ENCODE peak calls at places on chromosomes 1 and 21, in six cellular contexts. D is stomach, W is ovary, Z is tibial nerve, C is A549, K is K562. Q is an unnamed sample. For H3K4me1, the result is how much of the 10 kb centered on the place peaks cover.

GRCh38 chr21:42313501-42313969 is 1.7 kb downstream of the TFF3 start:
- DNase-seq in D (peak), W (no peak), Z (no peak), C (no peak), K (no peak), Q (peak)

GRCh38 chr1:115041654-115042053 is 12.0 kb downstream of the TSHB start:
- DNase-seq in D (no peak), W (no peak), Z (no peak), C (no peak), K (no peak), Q (no peak)

GRCh38 chr1:67570473-67571143 is 114.4 kb upstream of the GADD45A start:
- DNase-seq in D (no peak), W (no peak), Z (no peak), C (peak), K (peak), Q (no peak)

GRCh38 chr1:30789388-30790255 is 32.0 kb upstream of the LAPTM5 start:
- DNase-seq in D (no peak), W (no peak), Z (no peak), C (no peak), K (no peak), Q (no peak)

GRCh38 chr1:97006044-97006676 is 284.6 kb downstream of the PTBP2 start:
- DNase-seq in D (no peak), W (no peak), Z (peak), C (no peak), K (no peak), Q (no peak)

GRCh38 chr1:56817716-56818463 is 1.3 kb downstream of the FYB2 start:
- DNase-seq in D (no peak), W (no peak), Z (no peak), C (no peak), K (no peak), Q (no peak)

GRCh38 chr1:3702990-3703728 is 49.1 kb upstream of the CCDC27 start:
- DNase-seq in D (no peak), W (no peak), Z (no peak), C (no peak), K (no peak), Q (no peak)

GRCh38 chr1:213571419-213571818 is 416.4 kb upstream of the PROX1 start:
- DNase-seq in D (no peak), W (no peak), Z (no peak), C (no peak), K (no peak), Q (no peak)

GRCh38 chr1:226529891-226530290 is 18.7 kb upstream of the STUM start:
- DNase-seq in D (no peak), W (no peak), Z (no peak), C (no peak), K (no peak), Q (no peak)

GRCh38 chr1:226203693-226204092 is 17.2 kb upstream of the ACBD3 start:
- DNase-seq in D (no peak), W (no peak), Z (no peak), C (no peak), K (no peak), Q (no peak)

GRCh38 chr1:225817611-225818061 is 7.7 kb downstream of the EPHX1 start:
- DNase-seq in D (peak), W (peak), Z (peak), C (peak), K (peak), Q (peak)

GRCh38 chr1:229434641-229435051 is 752 bp upstream of the ACTA1 start:
- DNase-seq in D (no peak), W (no peak), Z (no peak), C (no peak), K (no peak), Q (no peak)

GRCh38 chr1:7611421-7612010 is 159.6 kb upstream of the VAMP3 start:
- DNase-seq in D (no peak), W (no peak), Z (no peak), C (no peak), K (no peak), Q (no peak)

GRCh38 chr21:40177979-40178378 is 310.7 kb downstream of the PCP4 start:
- DNase-seq in D (no peak), W (no peak), Z (no peak), C (no peak), K (no peak), Q (no peak)

GRCh38 chr1:201851949-201852348 is 23.0 kb downstream of the IPO9 start:
- DNase-seq in D (no peak), W (no peak), Z (no peak), C (no peak), K (no peak), Q (no peak)

DNA sequence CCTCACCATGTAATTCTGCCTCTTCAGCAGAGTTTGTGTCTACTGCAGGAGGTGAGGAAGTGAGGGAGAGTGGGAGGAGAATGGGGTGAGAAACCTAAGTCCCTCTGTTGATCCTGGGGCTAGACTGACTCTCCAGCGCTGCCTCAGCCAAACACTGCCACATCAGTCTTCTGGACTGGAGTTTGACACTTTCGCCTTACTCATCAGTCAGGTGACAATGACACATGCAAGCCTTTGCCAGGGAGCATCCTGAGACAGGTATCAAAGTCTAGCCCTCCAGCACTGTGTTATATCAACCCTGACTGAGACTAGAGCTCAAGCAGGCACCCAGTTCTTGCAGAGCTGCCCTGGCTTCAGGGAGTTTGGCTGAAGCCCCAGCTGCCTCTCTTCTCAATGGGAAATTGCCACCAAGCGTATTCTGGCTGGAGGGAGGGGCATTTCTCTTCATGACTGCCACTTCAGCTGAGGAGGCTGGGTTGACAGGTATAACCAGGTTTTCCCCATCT is 33.3 kb upstream of the SUCO start:
- DNase-seq in D (no peak), W (no peak), Z (no peak), C (peak), K (peak), Q (peak)
- TF ChIP-seq POLR2A in D (no peak), W (no peak), Z (no peak), C (no peak), K (no peak), Q (no peak)

GRCh38 chr1:157994704-157995540 is 1.5 kb downstream of the KIRREL1 start:
- DNase-seq in D (no peak), W (peak), Z (no peak), C (no peak), K (no peak), Q (peak)
- TF ChIP-seq EP300 in D (no peak), W (no peak), Z (no peak), C (no peak), K (no peak), Q (no peak)

DNA sequence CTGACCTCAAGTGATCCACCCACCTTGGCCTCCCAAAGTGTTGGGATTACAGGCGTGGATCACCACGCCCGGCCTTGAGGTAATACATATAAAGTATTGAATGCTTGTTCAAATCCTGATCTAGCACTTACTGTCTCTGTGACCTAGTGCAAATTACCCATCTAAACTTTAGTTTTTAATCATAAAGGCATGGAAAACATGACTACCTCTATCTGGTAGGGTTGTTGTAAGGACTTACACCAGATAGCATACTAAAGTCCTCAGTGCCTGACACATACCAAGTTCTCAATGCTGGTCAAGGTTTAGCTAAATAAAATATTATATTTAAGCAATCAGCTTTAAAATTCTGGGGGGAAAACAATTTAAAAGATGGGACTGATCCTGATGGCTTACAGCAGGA is 38.3 kb downstream of the RAB3GAP2 start:
- DNase-seq in D (no peak), W (no peak), Z (no peak), C (no peak), K (no peak), Q (no peak)
- H3K4me1 ChIP-seq in D (under half), W (under half), Z (under half), C (under half), K (under half), Q (under half)

GRCh38 chr1:1627842-1628655 is 3.9 kb upstream of the MMP23B start:
- DNase-seq in D (no peak), W (no peak), Z (no peak), C (no peak), K (no peak), Q (no peak)
- TF ChIP-seq POLR2A in D (no peak), W (no peak), Z (no peak), C (no peak), K (no peak), Q (no peak)

GRCh38 chr21:33949516-33950424 is 34.2 kb upstream of the ATP5PO start:
- DNase-seq in D (no peak), W (no peak), Z (no peak), C (no peak), K (no peak), Q (no peak)

GRCh38 chr21:33950425-33951079 is 34.9 kb upstream of the ATP5PO start:
- DNase-seq in D (no peak), W (no peak), Z (no peak), C (no peak), K (no peak), Q (no peak)

GRCh38 chr21:33947451-33948095 is 32.0 kb upstream of the ATP5PO start:
- DNase-seq in D (peak), W (peak), Z (peak), C (peak), K (peak), Q (peak)

GRCh38 chr21:33948951-33949444 is 33.4 kb upstream of the ATP5PO start:
- DNase-seq in D (no peak), W (no peak), Z (no peak), C (no peak), K (no peak), Q (no peak)

GRCh38 chr21:33948096-33948950 is 32.7 kb upstream of the ATP5PO start:
- DNase-seq in D (peak), W (peak), Z (no peak), C (peak), K (peak), Q (peak)
- TF ChIP-seq EP300 in D (no peak), W (no peak), Z (no peak), C (no peak), K (no peak), Q (no peak)

DNA sequence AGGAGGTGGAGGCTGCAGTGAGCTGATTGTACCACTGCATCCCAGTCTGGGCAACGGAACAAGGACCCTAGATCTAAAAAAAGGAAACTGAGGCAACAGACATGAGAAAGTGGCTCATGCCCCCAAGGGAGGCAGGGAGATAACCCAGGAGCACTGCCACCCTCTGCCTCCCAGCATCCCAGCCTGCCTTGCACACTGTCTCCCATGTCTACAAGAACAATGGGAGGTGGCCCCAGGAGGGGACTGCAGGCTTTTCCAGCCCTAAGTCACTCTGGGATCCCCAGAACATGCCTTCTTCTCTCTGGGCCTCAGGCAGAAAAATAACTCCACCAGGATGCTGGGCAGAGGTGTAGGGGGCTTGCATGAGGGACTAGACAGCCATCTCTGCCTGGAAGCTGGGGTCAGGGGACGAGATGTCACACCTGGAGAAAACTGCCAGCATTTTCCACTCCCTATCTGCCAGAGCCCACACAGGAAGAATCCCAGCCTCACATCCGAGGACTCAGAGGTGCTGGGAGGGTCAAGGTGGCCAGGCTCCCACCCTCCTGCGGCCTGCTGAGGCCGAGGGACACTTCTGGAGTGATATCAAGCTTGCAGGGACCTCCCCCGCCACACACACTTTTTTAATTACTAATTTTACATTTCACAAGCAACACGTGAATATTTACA is 21.4 kb downstream of the RUNX3 start:
- DNase-seq in D (no peak), W (no peak), Z (no peak), C (no peak), K (no peak), Q (no peak)
- H3K4me1 ChIP-seq in D (under half), W (under half), Z (under half), C (under half), K (under half), Q (under half)

GRCh38 chr1:215569987-215570824 is 3.1 kb downstream of the KCTD3 start:
- DNase-seq in D (no peak), W (no peak), Z (no peak), C (no peak), K (no peak), Q (no peak)

GRCh38 chr1:215567491-215568286 is 585 bp downstream of the KCTD3 start:
- DNase-seq in D (no peak), W (peak), Z (no peak), C (peak), K (peak), Q (peak)

GRCh38 chr1:215568287-215568692 is 1.2 kb downstream of the KCTD3 start:
- DNase-seq in D (no peak), W (peak), Z (no peak), C (peak), K (peak), Q (no peak)

GRCh38 chr1:215566556-215567490 is at the start of gene KCTD3:
- DNase-seq in D (peak), W (peak), Z (peak), C (peak), K (peak), Q (peak)
- TF ChIP-seq POLR2A in D (no peak), W (peak), Z (peak), C (peak), K (peak), Q (peak)

DNA sequence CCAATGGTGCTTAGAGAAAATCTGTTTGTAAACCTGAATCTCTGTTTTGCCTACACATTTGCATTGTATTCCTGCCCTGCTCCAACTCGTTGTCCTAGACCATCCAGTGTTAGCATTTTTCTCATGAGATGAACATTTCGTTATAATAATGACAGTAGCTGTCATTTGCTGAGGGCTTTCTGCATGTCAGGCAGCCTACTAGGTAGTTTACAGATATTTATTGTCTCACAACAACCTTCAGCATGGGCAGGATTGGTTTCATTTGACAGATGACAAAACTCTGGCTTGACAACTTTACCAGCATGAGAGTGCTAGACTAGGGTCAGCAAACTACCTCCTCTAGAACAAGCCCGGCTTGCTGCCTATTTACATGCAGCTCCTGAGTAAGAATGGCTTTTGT is 10.1 kb downstream of the ST6GALNAC3 start:
- DNase-seq in D (no peak), W (no peak), Z (no peak), C (no peak), K (no peak), Q (no peak)
- TF ChIP-seq EP300 in D (no peak), W (no peak), Z (no peak), C (no peak), K (no peak), Q (no peak)

DNA sequence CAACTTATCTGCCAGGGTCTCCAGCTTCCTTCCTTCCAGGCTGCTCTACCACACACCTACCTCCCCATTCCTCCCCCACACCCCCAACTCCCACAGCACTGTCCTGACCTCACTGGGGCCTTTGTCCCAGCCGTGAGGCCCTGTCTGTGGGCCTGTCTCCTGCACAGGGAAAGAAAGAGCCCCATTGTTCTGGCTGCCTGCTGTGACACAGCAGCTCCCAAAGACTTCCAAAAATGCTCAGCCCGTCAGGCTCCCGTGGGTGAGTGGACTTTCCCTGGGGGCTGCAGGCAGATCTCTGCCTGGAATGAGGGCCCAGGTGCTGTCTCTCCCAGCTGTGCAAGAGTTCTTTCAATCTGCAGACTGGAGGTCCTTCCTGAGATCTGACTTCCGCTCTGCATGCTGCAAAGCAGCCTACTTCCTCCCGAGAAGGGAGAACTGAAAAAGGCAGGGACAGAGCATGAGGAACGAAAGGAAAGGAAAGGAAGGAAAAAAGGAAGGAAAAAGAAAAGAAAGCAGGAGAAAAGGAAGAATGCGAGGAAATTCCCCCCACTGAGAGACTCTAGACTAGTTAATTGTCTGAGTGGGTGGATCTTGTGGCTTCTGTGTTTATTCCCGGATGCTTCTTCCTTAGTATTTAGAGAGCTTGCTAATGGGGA is 15.1 kb downstream of the NES start:
- DNase-seq in D (no peak), W (no peak), Z (no peak), C (no peak), K (no peak), Q (no peak)
- H3K4me1 ChIP-seq in D (half or more), W (under half), Z (half or more), C (half or more), K (half or more), Q (half or more)

DNA sequence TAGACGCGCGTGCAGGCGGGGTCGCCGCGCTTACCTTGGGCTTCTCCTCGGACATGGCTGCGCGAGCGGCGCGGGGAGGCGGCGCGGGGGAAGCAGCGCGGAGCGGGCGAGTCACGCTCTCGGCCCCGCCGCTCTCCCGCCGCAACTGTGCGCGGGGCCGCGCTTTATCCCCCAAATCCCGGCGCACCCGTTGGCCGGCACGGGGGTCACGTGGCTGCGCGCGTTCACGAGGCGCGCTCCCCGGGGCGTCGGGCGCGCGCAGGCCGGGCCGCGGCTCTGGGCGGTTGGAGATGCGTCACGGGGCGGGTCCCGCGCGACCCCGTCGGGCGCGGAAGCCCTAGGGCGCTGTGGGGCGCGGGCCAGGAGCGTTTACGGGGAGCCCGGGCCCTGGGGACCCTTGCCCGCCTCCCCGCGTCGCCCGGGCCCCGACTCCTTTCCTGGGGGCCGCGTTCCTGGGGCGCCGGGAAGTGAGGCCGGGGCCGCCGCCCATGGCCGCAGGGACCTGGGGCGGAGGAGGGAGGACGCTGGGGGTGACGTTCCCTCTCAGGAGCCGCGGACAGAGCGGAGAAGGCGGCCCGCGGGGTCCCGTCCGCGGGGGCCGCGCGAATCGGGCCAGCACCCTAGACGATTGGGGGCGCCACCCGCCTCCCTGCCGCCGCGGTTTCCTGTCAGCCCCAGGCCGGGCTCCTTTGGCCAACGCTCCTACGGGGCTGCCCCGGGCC is at the start of gene SUMO3:
- DNase-seq in D (peak), W (peak), Z (peak), C (peak), K (peak), Q (peak)
- TF ChIP-seq POLR2A in D (no peak), W (peak), Z (peak), C (peak), K (peak), Q (peak)